ENCODE peak calls at places on chromosomes 6 and 20, in nine cellular contexts. One of them, this sample, is unnamed.

GRCh38 chr6:14765106-14765505 is 480.8 kb upstream of the JARID2 start:
- DNase-seq in HFFc6: peak; percentile 19
- DNase-seq in cardiac muscle cell: no peak
- DNase-seq in fibroblast of lung: peak; percentile 40
- DNase-seq in fibroblast of the aortic adventitia: peak; percentile 23
- DNase-seq in AG09309: no peak
- DNase-seq in pancreas: no peak
- DNase-seq in GM06990: no peak
- DNase-seq in NB4: peak; percentile 50
- DNase-seq in this sample: no peak

GRCh38 chr6:36052092-36052491 is 24.5 kb downstream of the MAPK14 start:
- DNase-seq in fibroblast of the aortic adventitia: peak; percentile 71
- DNase-seq in GM06990: no peak
- DNase-seq in NB4: no peak
- DNase-seq in HFFc6: no peak
- DNase-seq in AG09309: no peak
- DNase-seq in fibroblast of lung: peak; percentile 85
- DNase-seq in cardiac muscle cell: no peak
- DNase-seq in pancreas: no peak
- DNase-seq in this sample: no peak

GRCh38 chr6:47428288-47428687 is 49.3 kb upstream of the CD2AP start:
- DNase-seq in fibroblast of the aortic adventitia: no peak
- DNase-seq in HFFc6: no peak
- DNase-seq in NB4: no peak
- DNase-seq in pancreas: peak; percentile 60
- DNase-seq in GM06990: no peak
- DNase-seq in cardiac muscle cell: no peak
- DNase-seq in fibroblast of lung: no peak
- DNase-seq in AG09309: no peak
- DNase-seq in this sample: no peak

GRCh38 chr20:25067102-25067987 is 9.4 kb upstream of the ACSS1 start:
- DNase-seq in GM06990: no peak
- DNase-seq in fibroblast of the aortic adventitia: no peak
- DNase-seq in HFFc6: no peak
- DNase-seq in NB4: no peak
- DNase-seq in fibroblast of lung: no peak
- DNase-seq in AG09309: no peak
- DNase-seq in pancreas: no peak
- DNase-seq in cardiac muscle cell: no peak
- DNase-seq in this sample: no peak

GRCh38 chr6:111201155-111201554 is 113.9 kb downstream of the SLC16A10 start:
- DNase-seq in AG09309: no peak
- DNase-seq in GM06990: no peak
- DNase-seq in cardiac muscle cell: no peak
- DNase-seq in pancreas: no peak
- DNase-seq in fibroblast of the aortic adventitia: no peak
- DNase-seq in HFFc6: no peak
- DNase-seq in fibroblast of lung: no peak
- DNase-seq in NB4: no peak
- DNase-seq in this sample: no peak

GRCh38 chr20:11917663-11918062 is at the start of gene BTBD3:
- DNase-seq in GM06990: no peak
- DNase-seq in NB4: no peak
- DNase-seq in AG09309: no peak
- DNase-seq in pancreas: peak; percentile 66
- DNase-seq in HFFc6: peak; percentile 60
- DNase-seq in cardiac muscle cell: peak; percentile 30
- DNase-seq in fibroblast of the aortic adventitia: peak; percentile 78
- DNase-seq in fibroblast of lung: peak; percentile 75
- DNase-seq in this sample: peak; percentile 67

GRCh38 chr6:157759028-157759427 is 64.0 kb upstream of the SNX9 start:
- DNase-seq in fibroblast of the aortic adventitia: no peak
- DNase-seq in HFFc6: no peak
- DNase-seq in GM06990: no peak
- DNase-seq in NB4: no peak
- DNase-seq in AG09309: no peak
- DNase-seq in cardiac muscle cell: no peak
- DNase-seq in pancreas: no peak
- DNase-seq in fibroblast of lung: no peak
- DNase-seq in this sample: no peak

GRCh38 chr20:2866236-2866635 is 7.0 kb upstream of the PTPRA start:
- DNase-seq in NB4: no peak
- DNase-seq in GM06990: no peak
- DNase-seq in AG09309: no peak
- DNase-seq in fibroblast of the aortic adventitia: no peak
- DNase-seq in HFFc6: no peak
- DNase-seq in cardiac muscle cell: no peak
- DNase-seq in pancreas: no peak
- DNase-seq in fibroblast of lung: no peak
- DNase-seq in this sample: no peak

GRCh38 chr6:135012349-135012748 is 42.3 kb downstream of the HBS1L start:
- DNase-seq in AG09309: no peak
- DNase-seq in fibroblast of the aortic adventitia: no peak
- DNase-seq in fibroblast of lung: no peak
- DNase-seq in HFFc6: no peak
- DNase-seq in cardiac muscle cell: no peak
- DNase-seq in GM06990: no peak
- DNase-seq in NB4: no peak
- DNase-seq in pancreas: no peak
- DNase-seq in this sample: no peak
- TF ChIP-seq CTCF in AG09309: no peak
- TF ChIP-seq CTCF in fibroblast of the aortic adventitia: no peak
- TF ChIP-seq CTCF in fibroblast of lung: no peak
- TF ChIP-seq CTCF in HFFc6: peak; percentile 50
- TF ChIP-seq CTCF in cardiac muscle cell: no peak
- TF ChIP-seq CTCF in GM06990: no peak
- TF ChIP-seq CTCF in NB4: no peak
- TF ChIP-seq CTCF in pancreas: no peak
- TF ChIP-seq CTCF in this sample: peak; percentile 4

DNA sequence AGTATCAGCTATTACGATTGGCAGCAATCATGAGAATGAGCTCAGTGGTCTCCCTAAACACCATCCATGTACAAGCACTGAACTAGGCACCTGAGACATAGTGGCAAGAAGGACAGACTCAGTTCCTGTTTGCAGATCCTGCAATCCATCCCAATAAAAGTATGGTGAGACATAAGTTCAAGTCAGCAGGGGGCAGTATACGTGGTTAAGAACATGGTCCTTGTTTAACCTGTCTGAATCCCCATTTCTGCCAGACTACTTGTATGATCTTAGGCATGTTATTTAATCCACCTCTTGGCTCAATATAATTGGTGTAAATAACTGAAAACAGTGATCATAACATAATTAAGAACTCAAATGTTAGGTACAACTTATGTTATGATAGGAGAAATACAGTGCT is 33.2 kb upstream of the PNISR start:
- DNase-seq in NB4: peak; percentile 70
- DNase-seq in AG09309: no peak
- DNase-seq in fibroblast of lung: peak; percentile 34
- DNase-seq in GM06990: no peak
- DNase-seq in fibroblast of the aortic adventitia: peak; percentile 27
- DNase-seq in HFFc6: peak; percentile 40
- DNase-seq in cardiac muscle cell: peak; percentile 4
- DNase-seq in pancreas: no peak
- DNase-seq in this sample: peak; percentile 15
- TF ChIP-seq CTCF in NB4: peak; percentile 46
- TF ChIP-seq CTCF in AG09309: peak; percentile 39
- TF ChIP-seq CTCF in fibroblast of lung: peak; percentile 32
- TF ChIP-seq CTCF in GM06990: peak; percentile 39
- TF ChIP-seq CTCF in fibroblast of the aortic adventitia: peak; percentile 32
- TF ChIP-seq CTCF in HFFc6: peak; percentile 75
- TF ChIP-seq CTCF in cardiac muscle cell: peak; percentile 27
- TF ChIP-seq CTCF in pancreas: no peak
- TF ChIP-seq CTCF in this sample: peak; percentile 30

DNA sequence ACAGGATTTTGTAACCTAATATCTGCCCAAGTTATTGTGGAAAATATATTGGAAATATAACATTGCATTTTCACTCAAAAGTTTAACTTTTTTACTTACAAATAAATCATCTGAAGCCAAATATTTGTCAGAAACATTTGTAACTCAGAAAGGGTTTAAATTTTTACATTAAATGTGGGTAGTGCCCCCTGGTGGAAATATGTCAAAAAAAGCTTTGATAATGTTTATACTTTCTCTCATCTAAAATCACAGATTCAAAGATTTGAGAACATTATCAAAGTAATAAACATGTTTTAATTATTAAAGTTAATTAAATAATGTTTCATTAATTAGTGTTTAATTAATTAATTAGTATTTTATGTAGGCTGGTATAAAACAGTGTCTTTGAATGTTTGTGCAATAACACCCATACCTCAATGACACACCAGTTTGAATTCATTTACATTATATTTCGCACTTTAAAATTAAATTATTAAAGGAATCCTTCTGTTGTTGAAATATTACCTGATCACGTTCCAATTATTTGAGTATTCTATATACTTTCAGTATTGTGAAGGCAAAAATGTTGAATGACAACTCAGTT is 320.1 kb upstream of the FKBP1C start:
- DNase-seq in fibroblast of the aortic adventitia: peak; percentile 0
- DNase-seq in AG09309: no peak
- DNase-seq in HFFc6: no peak
- DNase-seq in GM06990: no peak
- DNase-seq in pancreas: no peak
- DNase-seq in cardiac muscle cell: peak; percentile 41
- DNase-seq in fibroblast of lung: no peak
- DNase-seq in NB4: peak; percentile 25
- DNase-seq in this sample: no peak
- TF ChIP-seq CTCF in fibroblast of the aortic adventitia: peak; percentile 15
- TF ChIP-seq CTCF in AG09309: no peak
- TF ChIP-seq CTCF in HFFc6: peak; percentile 77
- TF ChIP-seq CTCF in GM06990: peak; percentile 31
- TF ChIP-seq CTCF in pancreas: peak; percentile 19
- TF ChIP-seq CTCF in cardiac muscle cell: peak; percentile 5
- TF ChIP-seq CTCF in fibroblast of lung: no peak
- TF ChIP-seq CTCF in NB4: no peak
- TF ChIP-seq CTCF in this sample: no peak

DNA sequence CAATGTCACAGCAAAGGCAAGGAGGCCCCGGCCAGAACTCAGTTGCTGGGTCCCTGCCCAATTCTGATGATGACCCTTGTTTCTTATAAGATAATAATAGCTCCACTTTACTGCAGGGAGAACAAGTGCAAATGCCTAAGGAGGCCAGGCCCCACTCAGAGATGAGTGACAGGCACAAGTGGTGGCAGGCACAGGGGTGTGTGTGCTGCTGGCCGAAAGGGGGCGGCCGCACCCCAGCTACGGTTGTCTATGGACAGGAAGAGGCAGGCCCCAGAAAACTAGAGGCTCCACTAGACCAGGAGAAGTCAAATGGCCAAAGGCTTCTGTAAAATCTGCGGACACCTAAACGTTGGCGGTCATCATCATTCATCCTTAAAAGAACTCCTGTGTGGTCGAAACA is 28.5 kb downstream of the GNAS-AS1 start:
- DNase-seq in NB4: no peak
- DNase-seq in fibroblast of lung: no peak
- DNase-seq in pancreas: no peak
- DNase-seq in cardiac muscle cell: peak; percentile 57
- DNase-seq in fibroblast of the aortic adventitia: no peak
- DNase-seq in AG09309: no peak
- DNase-seq in HFFc6: no peak
- DNase-seq in GM06990: no peak
- DNase-seq in this sample: no peak
- TF ChIP-seq CTCF in NB4: no peak
- TF ChIP-seq CTCF in fibroblast of lung: no peak
- TF ChIP-seq CTCF in pancreas: no peak
- TF ChIP-seq CTCF in cardiac muscle cell: no peak
- TF ChIP-seq CTCF in fibroblast of the aortic adventitia: no peak
- TF ChIP-seq CTCF in AG09309: peak; percentile 6
- TF ChIP-seq CTCF in HFFc6: no peak
- TF ChIP-seq CTCF in GM06990: peak; percentile 56
- TF ChIP-seq CTCF in this sample: no peak

This sample was measured in astrocyte of the spinal cord.